ENCODE peak calls at places on chromosomes 5 and 9, in six cellular contexts. L is T-helper 2 cell, B is EH, R is GM13976, V is mucosa of gallbladder, E is caudate nucleus. Y is an unnamed sample.

GRCh38 chr9:133862585-133863041 is 124.5 kb upstream of the SARDH start:
- DNase-seq in L (no peak), B (no peak), R (no peak), V (peak; percentile 44), E (peak; percentile 40), Y (no peak)

GRCh38 chr9:33101104-33101951 is 24.9 kb upstream of the SMU1 start:
- DNase-seq in L (no peak), B (peak; percentile 90), R (no peak), V (no peak), E (no peak), Y (no peak)

GRCh38 chr5:1111727-1112289 is at the start of gene SLC12A7:
- DNase-seq in L (peak; percentile 46), B (peak; percentile 26), R (peak; percentile 88), V (peak; percentile 70), E (no peak), Y (peak; percentile 85)

GRCh38 chr5:38059876-38060275 is 198.5 kb upstream of the EGFLAM start:
- DNase-seq in L (no peak), B (no peak), R (no peak), V (no peak), E (no peak), Y (no peak)

GRCh38 chr5:124102491-124102890 is 590.5 kb downstream of the CSNK1G3 start:
- DNase-seq in L (no peak), B (no peak), R (no peak), V (no peak), E (no peak), Y (no peak)

GRCh38 chr9:72352911-72353388 is 12.1 kb downstream of the ZFAND5 start:
- DNase-seq in L (no peak), B (peak; percentile 46), R (no peak), V (no peak), E (no peak), Y (no peak)

GRCh38 chr5:93602261-93603149 is 19.5 kb downstream of the NR2F1 start:
- DNase-seq in L (no peak), B (no peak), R (no peak), V (no peak), E (no peak), Y (no peak)

GRCh38 chr5:6434737-6435136 is 13.9 kb upstream of the UBE2QL1 start:
- DNase-seq in L (no peak), B (no peak), R (no peak), V (no peak), E (no peak), Y (no peak)

GRCh38 chr5:61817472-61818326 is 485.6 kb downstream of the ZSWIM6 start:
- DNase-seq in L (no peak), B (peak; percentile 60), R (no peak), V (peak; percentile 56), E (peak; percentile 55), Y (peak; percentile 56)

GRCh38 chr5:142324377-142324870 is 397 bp downstream of the SPRY4 start:
- DNase-seq in L (no peak), B (no peak), R (no peak), V (peak; percentile 17), E (peak; percentile 63), Y (peak; percentile 64)

GRCh38 chr5:150111121-150111520 is 24.8 kb upstream of the CSF1R start:
- DNase-seq in L (no peak), B (peak; percentile 6), R (no peak), V (no peak), E (no peak), Y (no peak)

GRCh38 chr9:113978954-113979712 is 99.0 kb downstream of the AMBP start:
- DNase-seq in L (no peak), B (peak; percentile 51), R (no peak), V (no peak), E (no peak), Y (no peak)

GRCh38 chr5:84696651-84697050 is 312.0 kb upstream of the EDIL3 start:
- DNase-seq in L (no peak), B (no peak), R (no peak), V (no peak), E (no peak), Y (peak; percentile 66)

GRCh38 chr5:107129051-107129450 is 541.7 kb downstream of the EFNA5 start:
- DNase-seq in L (no peak), B (no peak), R (no peak), V (no peak), E (no peak), Y (no peak)

GRCh38 chr9:96021616-96022444 is 146.3 kb downstream of the ERCC6L2 start:
- DNase-seq in L (no peak), B (no peak), R (peak; percentile 56), V (no peak), E (peak; percentile 18), Y (no peak)

GRCh38 chr5:95957804-95958203 is 3.8 kb downstream of the ELL2 start:
- DNase-seq in L (no peak), B (no peak), R (no peak), V (no peak), E (no peak), Y (no peak)